ENCODE peak calls at places on chromosomes 12 and 14, in four cellular contexts. H, P, C and D are unnamed samples.

GRCh38 chr14:69357544-69358200 is 40.4 kb downstream of the ERH start:
- DNase-seq in H (no peak), P (no peak), C (no peak), D (no peak)

GRCh38 chr12:51269174-51270066 is 795 bp downstream of the SMAGP start:
- DNase-seq in H (no peak), P (no peak), C (peak), D (no peak)

GRCh38 chr12:53500119-53500775 is 836 bp upstream of the TARBP2 start:
- DNase-seq in H (no peak), P (no peak), C (no peak), D (no peak)

GRCh38 chr12:1949771-1950470 is 31.5 kb upstream of the CACNA2D4 start:
- DNase-seq in H (no peak), P (no peak), C (no peak), D (no peak)

GRCh38 chr14:56044196-56044595 is 74.0 kb upstream of the PELI2 start:
- DNase-seq in H (no peak), P (no peak), C (no peak), D (no peak)

GRCh38 chr14:67580336-67581230 is 19.5 kb downstream of the PIGH start:
- DNase-seq in H (no peak), P (no peak), C (no peak), D (no peak)

GRCh38 chr12:63038361-63039100 is 103.6 kb upstream of the PPM1H start:
- DNase-seq in H (no peak), P (no peak), C (no peak), D (no peak)

GRCh38 chr12:61282790-61283575 is 977.2 kb upstream of the USP15 start:
- DNase-seq in H (no peak), P (no peak), C (no peak), D (no peak)

GRCh38 chr12:129819391-129819790 is 84.4 kb downstream of the TMEM132D start:
- DNase-seq in H (no peak), P (no peak), C (no peak), D (no peak)

GRCh38 chr12:106345739-106346138 is 11.8 kb upstream of the POLR3B start:
- DNase-seq in H (peak), P (peak), C (no peak), D (no peak)

GRCh38 chr12:25962932-25963525 is 4.5 kb downstream of the RASSF8 start:
- DNase-seq in H (no peak), P (no peak), C (no peak), D (no peak)

GRCh38 chr12:78863482-78864427 is 819 bp upstream of the SYT1 start:
- DNase-seq in H (peak), P (no peak), C (no peak), D (no peak)

GRCh38 chr12:8662592-8662991 is at the start of gene MFAP5:
- DNase-seq in H (no peak), P (no peak), C (no peak), D (no peak)

GRCh38 chr14:80278293-80279037 is 67.2 kb upstream of the DIO2 start:
- DNase-seq in H (no peak), P (no peak), C (no peak), D (no peak)

GRCh38 chr14:104610749-104611310 is 6.3 kb upstream of the TMEM179 start:
- DNase-seq in H (no peak), P (no peak), C (no peak), D (no peak)

GRCh38 chr12:47160296-47161244 is 80.8 kb upstream of the AMIGO2 start:
- DNase-seq in H (no peak), P (no peak), C (no peak), D (no peak)

GRCh38 chr12:113299619-113300237 is 35.2 kb downstream of the SLC8B1 start:
- DNase-seq in H (peak), P (peak), C (no peak), D (no peak)

GRCh38 chr12:2801044-2801783 is 6.4 kb downstream of the FKBP4 start:
- DNase-seq in H (peak), P (no peak), C (no peak), D (no peak)

GRCh38 chr12:123982269-123982668 is 9.3 kb downstream of the ZNF664 start:
- DNase-seq in H (no peak), P (no peak), C (no peak), D (no peak)

GRCh38 chr14:53962954-53963490 is 6.4 kb upstream of the BMP4 start:
- DNase-seq in H (no peak), P (no peak), C (no peak), D (no peak)

GRCh38 chr14:92976268-92976667 is 53.3 kb downstream of the CHGA start:
- DNase-seq in H (no peak), P (no peak), C (no peak), D (no peak)